ENCODE peak calls at places on chromosomes 1 and 21, in five cellular contexts. One of them, this sample, is unnamed.

GRCh38 chr1:8989821-8990220 is 36.4 kb downstream of the SLC2A7 start:
- DNase-seq in suprapubic skin: no peak
- DNase-seq in choroid plexus epithelial cell: peak; percentile 22
- DNase-seq in testis: peak; percentile 54
- DNase-seq in lower leg skin: no peak
- DNase-seq in this sample: no peak

GRCh38 chr1:36008546-36009197 is 75.2 kb upstream of the TEKT2 start:
- DNase-seq in suprapubic skin: no peak
- DNase-seq in choroid plexus epithelial cell: peak; percentile 87
- DNase-seq in testis: no peak
- DNase-seq in lower leg skin: no peak
- DNase-seq in this sample: no peak

GRCh38 chr1:32426489-32427255 is 32.4 kb upstream of the BSDC1 start:
- DNase-seq in suprapubic skin: no peak
- DNase-seq in choroid plexus epithelial cell: no peak
- DNase-seq in testis: no peak
- DNase-seq in lower leg skin: no peak
- DNase-seq in this sample: no peak

GRCh38 chr1:17009706-17010105 is 2.0 kb downstream of the ATP13A2 start:
- DNase-seq in suprapubic skin: no peak
- DNase-seq in choroid plexus epithelial cell: no peak
- DNase-seq in testis: no peak
- DNase-seq in lower leg skin: no peak
- DNase-seq in this sample: no peak

GRCh38 chr1:26999440-26999987 is 6.0 kb downstream of the TRNP1 start:
- DNase-seq in suprapubic skin: no peak
- DNase-seq in choroid plexus epithelial cell: peak; percentile 93
- DNase-seq in testis: peak; percentile 85
- DNase-seq in lower leg skin: peak; percentile 79
- DNase-seq in this sample: peak; percentile 85

GRCh38 chr21:24123785-24124184 is 1483.5 kb downstream of the MRPL39 start:
- DNase-seq in suprapubic skin: no peak
- DNase-seq in choroid plexus epithelial cell: no peak
- DNase-seq in testis: no peak
- DNase-seq in lower leg skin: no peak
- DNase-seq in this sample: no peak

GRCh38 chr1:112575154-112575804 is 43.7 kb downstream of the ST7L start:
- DNase-seq in suprapubic skin: no peak
- DNase-seq in choroid plexus epithelial cell: peak; percentile 98
- DNase-seq in testis: no peak
- DNase-seq in lower leg skin: no peak
- DNase-seq in this sample: no peak

GRCh38 chr21:35206141-35207125 is 157.3 kb upstream of the RUNX1 start:
- DNase-seq in suprapubic skin: no peak
- DNase-seq in choroid plexus epithelial cell: no peak
- DNase-seq in testis: no peak
- DNase-seq in lower leg skin: no peak
- DNase-seq in this sample: no peak

GRCh38 chr1:245016700-245017099 is 138.1 kb upstream of the KIF26B start:
- DNase-seq in suprapubic skin: no peak
- DNase-seq in choroid plexus epithelial cell: no peak
- DNase-seq in testis: no peak
- DNase-seq in lower leg skin: no peak
- DNase-seq in this sample: no peak

GRCh38 chr1:154442006-154442740 is 37.0 kb downstream of the IL6R start:
- DNase-seq in suprapubic skin: no peak
- DNase-seq in choroid plexus epithelial cell: no peak
- DNase-seq in testis: no peak
- DNase-seq in lower leg skin: no peak
- DNase-seq in this sample: no peak

GRCh38 chr21:35508389-35508888 is 459.3 kb upstream of the RUNX1 start:
- DNase-seq in suprapubic skin: no peak
- DNase-seq in choroid plexus epithelial cell: peak; percentile 94
- DNase-seq in testis: peak; percentile 49
- DNase-seq in lower leg skin: peak; percentile 69
- DNase-seq in this sample: peak; percentile 74

GRCh38 chr1:38600905-38601304 is 258.7 kb downstream of the RRAGC start:
- DNase-seq in suprapubic skin: peak; percentile 16
- DNase-seq in choroid plexus epithelial cell: no peak
- DNase-seq in testis: no peak
- DNase-seq in lower leg skin: no peak
- DNase-seq in this sample: no peak

GRCh38 chr1:32208891-32209309 is at the start of gene DCDC2B:
- DNase-seq in suprapubic skin: no peak
- DNase-seq in choroid plexus epithelial cell: peak; percentile 59
- DNase-seq in testis: peak; percentile 64
- DNase-seq in lower leg skin: peak; percentile 33
- DNase-seq in this sample: peak; percentile 71

GRCh38 chr1:37761416-37762095 is 3.4 kb downstream of the EPHA10 start:
- DNase-seq in suprapubic skin: no peak
- DNase-seq in choroid plexus epithelial cell: no peak
- DNase-seq in testis: no peak
- DNase-seq in lower leg skin: no peak
- DNase-seq in this sample: no peak

GRCh38 chr1:241423541-241424479 is 66.8 kb upstream of the RGS7 start:
- DNase-seq in suprapubic skin: no peak
- DNase-seq in choroid plexus epithelial cell: peak; percentile 12
- DNase-seq in testis: peak; percentile 16
- DNase-seq in lower leg skin: no peak
- DNase-seq in this sample: no peak

GRCh38 chr1:71093938-71094337 is 13.1 kb upstream of the ZRANB2 start:
- DNase-seq in suprapubic skin: no peak
- DNase-seq in choroid plexus epithelial cell: peak; percentile 65
- DNase-seq in testis: no peak
- DNase-seq in lower leg skin: no peak
- DNase-seq in this sample: no peak

GRCh38 chr21:26061437-26061836 is 109.1 kb downstream of the APP start:
- DNase-seq in suprapubic skin: no peak
- DNase-seq in choroid plexus epithelial cell: peak; percentile 70
- DNase-seq in testis: no peak
- DNase-seq in lower leg skin: no peak
- DNase-seq in this sample: no peak

GRCh38 chr1:165592945-165593823 is 37.9 kb upstream of the MGST3 start:
- DNase-seq in suprapubic skin: peak; percentile 85
- DNase-seq in choroid plexus epithelial cell: peak; percentile 90
- DNase-seq in testis: peak; percentile 95
- DNase-seq in lower leg skin: peak; percentile 79
- DNase-seq in this sample: peak; percentile 74

GRCh38 chr21:25983745-25984144 is 186.8 kb downstream of the APP start:
- DNase-seq in suprapubic skin: no peak
- DNase-seq in choroid plexus epithelial cell: peak; percentile 19
- DNase-seq in testis: peak; percentile 22
- DNase-seq in lower leg skin: no peak
- DNase-seq in this sample: no peak

GRCh38 chr1:154391086-154391770 is 13.9 kb upstream of the IL6R start:
- DNase-seq in suprapubic skin: no peak
- DNase-seq in choroid plexus epithelial cell: no peak
- DNase-seq in testis: no peak
- DNase-seq in lower leg skin: no peak
- DNase-seq in this sample: no peak

GRCh38 chr1:51569284-51570062 is 47.4 kb upstream of the OSBPL9 start:
- DNase-seq in suprapubic skin: no peak
- DNase-seq in choroid plexus epithelial cell: peak; percentile 71
- DNase-seq in testis: peak; percentile 62
- DNase-seq in lower leg skin: peak; percentile 51
- DNase-seq in this sample: peak; percentile 69

GRCh38 chr1:103525607-103526507 is at the start of gene RNPC3:
- DNase-seq in suprapubic skin: peak; percentile 92
- DNase-seq in choroid plexus epithelial cell: peak; percentile 93
- DNase-seq in testis: peak; percentile 91
- DNase-seq in lower leg skin: peak; percentile 87
- DNase-seq in this sample: peak; percentile 89

GRCh38 chr1:60942291-60942690 is 140.1 kb upstream of the NFIA start:
- DNase-seq in suprapubic skin: no peak
- DNase-seq in choroid plexus epithelial cell: no peak
- DNase-seq in testis: no peak
- DNase-seq in lower leg skin: no peak
- DNase-seq in this sample: no peak

GRCh38 chr21:29053011-29053553 is 20.4 kb downstream of the CCT8 start:
- DNase-seq in suprapubic skin: no peak
- DNase-seq in choroid plexus epithelial cell: no peak
- DNase-seq in testis: no peak
- DNase-seq in lower leg skin: no peak
- DNase-seq in this sample: no peak

GRCh38 chr1:10941891-10942541 is 70.4 kb upstream of the TARDBP start:
- DNase-seq in suprapubic skin: no peak
- DNase-seq in choroid plexus epithelial cell: peak; percentile 28
- DNase-seq in testis: peak; percentile 71
- DNase-seq in lower leg skin: no peak
- DNase-seq in this sample: no peak

GRCh38 chr1:23568608-23569383 is 9.5 kb upstream of the ID3 start:
- DNase-seq in suprapubic skin: no peak
- DNase-seq in choroid plexus epithelial cell: no peak
- DNase-seq in testis: no peak
- DNase-seq in lower leg skin: no peak
- DNase-seq in this sample: no peak

GRCh38 chr21:38267991-38268858 is 11.4 kb downstream of the KCNJ15 start:
- DNase-seq in suprapubic skin: no peak
- DNase-seq in choroid plexus epithelial cell: no peak
- DNase-seq in testis: no peak
- DNase-seq in lower leg skin: no peak
- DNase-seq in this sample: no peak

GRCh38 chr1:20184997-20185833 is 681 bp upstream of the UBXN10 start:
- DNase-seq in suprapubic skin: no peak
- DNase-seq in choroid plexus epithelial cell: no peak
- DNase-seq in testis: no peak
- DNase-seq in lower leg skin: no peak
- DNase-seq in this sample: no peak
- H3K4me3 ChIP-seq in suprapubic skin: peak overlapping the region; percentile 51
- H3K4me3 ChIP-seq in choroid plexus epithelial cell: no peak overlapping the region
- H3K4me3 ChIP-seq in testis: peak overlapping the region; percentile 51
- H3K4me3 ChIP-seq in lower leg skin: no peak overlapping the region
- H3K4me3 ChIP-seq in this sample: no peak overlapping the region

GRCh38 chr1:220732137-220732536 is 16.0 kb upstream of the MTARC2 start:
- DNase-seq in suprapubic skin: no peak
- DNase-seq in choroid plexus epithelial cell: no peak
- DNase-seq in testis: no peak
- DNase-seq in lower leg skin: no peak
- DNase-seq in this sample: no peak

GRCh38 chr1:220727523-220727922 is 20.6 kb upstream of the MTARC2 start:
- DNase-seq in suprapubic skin: no peak
- DNase-seq in choroid plexus epithelial cell: no peak
- DNase-seq in testis: no peak
- DNase-seq in lower leg skin: no peak
- DNase-seq in this sample: no peak

GRCh38 chr1:220732621-220733020 is 15.5 kb upstream of the MTARC2 start:
- DNase-seq in suprapubic skin: no peak
- DNase-seq in choroid plexus epithelial cell: no peak
- DNase-seq in testis: no peak
- DNase-seq in lower leg skin: no peak
- DNase-seq in this sample: peak; percentile 47

DNA sequence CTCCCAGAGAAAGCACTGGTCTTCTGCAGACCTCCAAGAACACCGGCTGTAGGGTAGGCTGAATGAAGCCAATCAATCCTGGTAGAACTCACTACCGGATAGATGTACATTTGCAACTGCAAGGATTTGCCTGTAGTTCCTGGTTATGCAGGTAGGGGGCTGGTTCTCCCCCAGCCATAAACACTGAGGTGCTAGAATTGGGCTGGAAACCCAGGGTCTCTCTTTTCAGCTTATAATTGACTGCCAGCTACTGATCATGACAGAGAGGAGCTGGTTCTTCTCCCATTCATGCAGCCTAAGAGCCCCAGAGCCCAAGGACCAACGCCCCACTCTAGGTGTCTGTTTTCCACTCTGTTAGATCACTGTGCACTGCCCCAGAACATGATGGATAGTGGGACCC is 21.5 kb upstream of the MTARC2 start:
- DNase-seq in suprapubic skin: no peak
- DNase-seq in choroid plexus epithelial cell: no peak
- DNase-seq in testis: no peak
- DNase-seq in lower leg skin: no peak
- DNase-seq in this sample: no peak
- TF ChIP-seq CTCF in suprapubic skin: no peak
- TF ChIP-seq CTCF in choroid plexus epithelial cell: peak; percentile 34
- TF ChIP-seq CTCF in testis: no peak
- TF ChIP-seq CTCF in lower leg skin: no peak
- TF ChIP-seq CTCF in this sample: no peak

DNA sequence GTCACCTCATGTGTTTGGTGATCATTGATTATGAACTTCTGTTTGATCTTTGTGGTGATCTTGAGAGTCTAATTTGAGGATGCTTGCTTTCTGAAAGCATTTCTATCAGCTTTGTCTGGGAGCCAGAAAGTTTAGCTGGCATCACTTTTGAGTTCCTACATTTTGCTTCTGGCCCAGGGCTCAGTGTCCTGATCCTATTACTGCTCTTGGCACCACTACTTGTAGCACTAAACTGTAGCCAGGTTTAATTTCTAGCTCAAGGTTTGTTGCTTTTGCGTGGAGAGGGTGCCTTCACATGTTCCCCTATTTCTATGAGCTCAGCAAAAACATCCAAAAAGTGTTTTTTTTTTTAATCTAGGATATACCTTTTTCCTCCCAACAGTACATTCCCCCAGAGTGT is 9.3 kb downstream of the TTC3 start:
- DNase-seq in suprapubic skin: no peak
- DNase-seq in choroid plexus epithelial cell: no peak
- DNase-seq in testis: no peak
- DNase-seq in lower leg skin: no peak
- DNase-seq in this sample: no peak
- H3K4me3 ChIP-seq in suprapubic skin: no peak overlapping the region
- H3K4me3 ChIP-seq in choroid plexus epithelial cell: no peak overlapping the region
- H3K4me3 ChIP-seq in testis: no peak overlapping the region
- H3K4me3 ChIP-seq in lower leg skin: no peak overlapping the region
- H3K4me3 ChIP-seq in this sample: no peak overlapping the region

GRCh38 chr1:1014896-1015681 is 1.8 kb downstream of the ISG15 start:
- DNase-seq in suprapubic skin: no peak
- DNase-seq in choroid plexus epithelial cell: no peak
- DNase-seq in testis: no peak
- DNase-seq in lower leg skin: no peak
- DNase-seq in this sample: no peak
- TF ChIP-seq CTCF in suprapubic skin: no peak
- TF ChIP-seq CTCF in choroid plexus epithelial cell: peak; percentile 42
- TF ChIP-seq CTCF in testis: no peak
- TF ChIP-seq CTCF in lower leg skin: no peak
- TF ChIP-seq CTCF in this sample: no peak

DNA sequence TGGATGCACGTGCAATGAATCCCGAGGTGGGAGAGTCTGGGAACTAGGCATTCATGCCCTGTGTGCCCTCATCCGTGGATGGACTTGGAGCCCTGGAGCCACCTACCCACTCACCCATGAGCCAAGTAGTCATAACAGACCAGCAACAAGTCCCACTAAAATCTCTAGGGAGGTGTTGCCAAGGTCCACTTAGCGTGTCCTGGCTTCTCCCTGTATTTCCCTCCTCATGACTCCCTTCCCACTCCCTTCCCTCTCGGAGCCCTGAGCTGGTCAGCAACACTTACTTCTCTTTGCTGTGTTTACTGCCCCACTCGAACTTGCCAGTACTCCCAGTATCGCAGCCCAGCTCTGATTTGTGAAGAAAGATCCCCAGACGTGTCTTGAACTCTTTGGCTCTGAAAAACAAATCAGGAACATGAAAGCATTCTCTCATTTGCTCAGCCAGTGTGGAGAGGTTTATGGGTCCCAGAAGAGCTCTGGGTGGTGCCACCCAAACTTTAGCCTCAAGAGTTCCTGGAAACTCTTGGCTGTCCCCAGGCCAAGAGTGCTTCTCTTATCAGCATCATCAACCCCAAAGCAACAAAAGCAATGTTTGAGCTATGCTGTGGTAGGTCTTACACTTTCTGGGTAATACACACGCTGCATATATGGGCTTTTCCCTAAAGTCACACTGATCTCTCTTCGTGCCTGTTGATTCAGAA is 1.1 kb downstream of the RGS16 start:
- DNase-seq in suprapubic skin: no peak
- DNase-seq in choroid plexus epithelial cell: no peak
- DNase-seq in testis: no peak
- DNase-seq in lower leg skin: no peak
- DNase-seq in this sample: peak; percentile 68
- H3K4me3 ChIP-seq in suprapubic skin: peak overlapping the region; percentile 47
- H3K4me3 ChIP-seq in choroid plexus epithelial cell: no peak overlapping the region
- H3K4me3 ChIP-seq in testis: no peak overlapping the region
- H3K4me3 ChIP-seq in lower leg skin: no peak overlapping the region
- H3K4me3 ChIP-seq in this sample: peak overlapping the region; percentile 4

This sample was measured in lung.